ENCODE peak calls at places on chromosome 14, in eight cellular contexts. Y is lung microvascular endothelial cell; M is GM03348; W is NCI-H1417; N is MM.1S; K is AG09319; Z is activated CD4-positive, alpha-beta T cell treated with anti-CD3 and anti-CD28 coated beads, Interleukin-2, amount 10 ng/mL, durations not matched to agents 24 days and 14 days; V is AG10803. B is an unnamed sample.

GRCh38 chr14:62002636-62003035 is 240.4 kb downstream of the SNAPC1 start:
- DNase-seq in K (no peak), W (no peak), Z (no peak), Y (peak; percentile 16), M (no peak), N (no peak), V (no peak), B (no peak)

GRCh38 chr14:93085916-93086315 is 29.8 kb downstream of the ITPK1 start:
- DNase-seq in Z (no peak), M (no peak), K (no peak), V (no peak), Y (no peak), W (peak; percentile 41), N (no peak), B (no peak)

GRCh38 chr14:91252901-91253794 is 8.6 kb upstream of the GPR68 start:
- DNase-seq in N (no peak), K (no peak), Z (peak; percentile 90), V (no peak), M (peak; percentile 85), Y (no peak), W (peak; percentile 70), B (no peak)

GRCh38 chr14:85853996-85854526 is 324.1 kb downstream of the FLRT2 start:
- DNase-seq in Y (no peak), M (peak; percentile 4), K (peak; percentile 23), V (peak; percentile 16), N (no peak), W (no peak), Z (no peak), B (no peak)

GRCh38 chr14:31320216-31320615 is 100.1 kb downstream of the HEATR5A start:
- DNase-seq in W (no peak), N (no peak), Z (no peak), V (no peak), Y (no peak), K (no peak), M (no peak), B (no peak)

GRCh38 chr14:61147369-61147897 is 133.7 kb downstream of the TMEM30B start:
- DNase-seq in W (peak; percentile 9), Y (peak; percentile 55), Z (no peak), V (no peak), N (no peak), K (no peak), M (no peak), B (no peak)

GRCh38 chr14:70642313-70643235 is 858 bp downstream of the TTC9 start:
- DNase-seq in K (no peak), Y (no peak), N (no peak), W (peak; percentile 79), Z (peak; percentile 82), M (peak; percentile 20), V (no peak), B (no peak)

GRCh38 chr14:50056457-50056856 is 59.9 kb downstream of the VCPKMT start:
- DNase-seq in Z (no peak), V (no peak), N (no peak), M (no peak), K (no peak), Y (no peak), W (no peak), B (no peak)